ENCODE peak calls at places on chromosomes 4 and X, in eight cellular contexts. One of them, this sample, is unnamed.

GRCh38 chrX:153649178-153649914 is 2.3 kb downstream of the DUSP9 start:
- DNase-seq in COR-L47: no peak
- DNase-seq in GM20000: peak
- DNase-seq in NCI-H1694: peak
- DNase-seq in activated CD8-positive, alpha-beta T cell treated with anti-CD3 and anti-CD28 coated beads, Interleukin-2, amount 10 ng/mL, durations not matched to agents 7 days and 5 days: peak
- DNase-seq in RPMI8226: peak
- DNase-seq in ovary: peak
- DNase-seq in HEK293T: peak
- DNase-seq in this sample: peak

GRCh38 chrX:12955882-12956703 is 18.8 kb upstream of the TMSB4X start:
- DNase-seq in COR-L47: no peak
- DNase-seq in GM20000: no peak
- DNase-seq in NCI-H1694: no peak
- DNase-seq in activated CD8-positive, alpha-beta T cell treated with anti-CD3 and anti-CD28 coated beads, Interleukin-2, amount 10 ng/mL, durations not matched to agents 7 days and 5 days: peak
- DNase-seq in RPMI8226: peak
- DNase-seq in ovary: no peak
- DNase-seq in HEK293T: no peak
- DNase-seq in this sample: peak

GRCh38 chr4:48012819-48013218 is 3.7 kb downstream of the CNGA1 start:
- DNase-seq in COR-L47: no peak
- DNase-seq in GM20000: no peak
- DNase-seq in NCI-H1694: no peak
- DNase-seq in activated CD8-positive, alpha-beta T cell treated with anti-CD3 and anti-CD28 coated beads, Interleukin-2, amount 10 ng/mL, durations not matched to agents 7 days and 5 days: no peak
- DNase-seq in RPMI8226: no peak
- DNase-seq in ovary: no peak
- DNase-seq in HEK293T: no peak
- DNase-seq in this sample: no peak

GRCh38 chrX:129958814-129959492 is 23.5 kb upstream of the BCORL1 start:
- DNase-seq in COR-L47: no peak
- DNase-seq in GM20000: no peak
- DNase-seq in NCI-H1694: no peak
- DNase-seq in activated CD8-positive, alpha-beta T cell treated with anti-CD3 and anti-CD28 coated beads, Interleukin-2, amount 10 ng/mL, durations not matched to agents 7 days and 5 days: no peak
- DNase-seq in RPMI8226: no peak
- DNase-seq in ovary: no peak
- DNase-seq in HEK293T: no peak
- DNase-seq in this sample: no peak

GRCh38 chr4:122976111-122976510 is 53.7 kb upstream of the NUDT6 start:
- DNase-seq in COR-L47: no peak
- DNase-seq in GM20000: no peak
- DNase-seq in NCI-H1694: no peak
- DNase-seq in activated CD8-positive, alpha-beta T cell treated with anti-CD3 and anti-CD28 coated beads, Interleukin-2, amount 10 ng/mL, durations not matched to agents 7 days and 5 days: no peak
- DNase-seq in RPMI8226: no peak
- DNase-seq in ovary: no peak
- DNase-seq in HEK293T: no peak
- DNase-seq in this sample: no peak

GRCh38 chrX:1486177-1486576 is 33.5 kb upstream of the ASMTL start:
- DNase-seq in COR-L47: no peak
- DNase-seq in GM20000: no peak
- DNase-seq in NCI-H1694: no peak
- DNase-seq in activated CD8-positive, alpha-beta T cell treated with anti-CD3 and anti-CD28 coated beads, Interleukin-2, amount 10 ng/mL, durations not matched to agents 7 days and 5 days: peak
- DNase-seq in RPMI8226: no peak
- DNase-seq in ovary: no peak
- DNase-seq in HEK293T: no peak
- DNase-seq in this sample: no peak

GRCh38 chr4:15963001-15963451 is at the start of gene FGFBP2:
- DNase-seq in COR-L47: peak
- DNase-seq in GM20000: peak
- DNase-seq in NCI-H1694: no peak
- DNase-seq in activated CD8-positive, alpha-beta T cell treated with anti-CD3 and anti-CD28 coated beads, Interleukin-2, amount 10 ng/mL, durations not matched to agents 7 days and 5 days: peak
- DNase-seq in RPMI8226: peak
- DNase-seq in ovary: no peak
- DNase-seq in HEK293T: peak
- DNase-seq in this sample: peak

GRCh38 chrX:16978193-16978984 is 31.9 kb downstream of the REPS2 start:
- DNase-seq in COR-L47: no peak
- DNase-seq in GM20000: no peak
- DNase-seq in NCI-H1694: no peak
- DNase-seq in activated CD8-positive, alpha-beta T cell treated with anti-CD3 and anti-CD28 coated beads, Interleukin-2, amount 10 ng/mL, durations not matched to agents 7 days and 5 days: no peak
- DNase-seq in RPMI8226: no peak
- DNase-seq in ovary: no peak
- DNase-seq in HEK293T: no peak
- DNase-seq in this sample: no peak

GRCh38 chrX:100829730-100830129 is 9.5 kb downstream of the CSTF2 start:
- DNase-seq in COR-L47: no peak
- DNase-seq in GM20000: peak
- DNase-seq in NCI-H1694: no peak
- DNase-seq in activated CD8-positive, alpha-beta T cell treated with anti-CD3 and anti-CD28 coated beads, Interleukin-2, amount 10 ng/mL, durations not matched to agents 7 days and 5 days: no peak
- DNase-seq in RPMI8226: no peak
- DNase-seq in ovary: no peak
- DNase-seq in HEK293T: no peak
- DNase-seq in this sample: no peak

GRCh38 chr4:188439641-188440311 is 300.5 kb downstream of the TRIML1 start:
- DNase-seq in COR-L47: peak
- DNase-seq in GM20000: no peak
- DNase-seq in NCI-H1694: peak
- DNase-seq in activated CD8-positive, alpha-beta T cell treated with anti-CD3 and anti-CD28 coated beads, Interleukin-2, amount 10 ng/mL, durations not matched to agents 7 days and 5 days: no peak
- DNase-seq in RPMI8226: peak
- DNase-seq in ovary: no peak
- DNase-seq in HEK293T: no peak
- DNase-seq in this sample: no peak

GRCh38 chr4:2066011-2066551 is 7.0 kb downstream of the NAT8L start:
- DNase-seq in COR-L47: no peak
- DNase-seq in GM20000: no peak
- DNase-seq in NCI-H1694: no peak
- DNase-seq in activated CD8-positive, alpha-beta T cell treated with anti-CD3 and anti-CD28 coated beads, Interleukin-2, amount 10 ng/mL, durations not matched to agents 7 days and 5 days: no peak
- DNase-seq in RPMI8226: no peak
- DNase-seq in ovary: peak
- DNase-seq in HEK293T: no peak
- DNase-seq in this sample: no peak